ENCODE peak calls at places on chromosomes 2 and 18, in seven cellular contexts. E is H1, S is endothelial cell of umbilical vein, F is GM23338, G is MM.1S, A is astrocyte, R is mammary epithelial cell. D is an unnamed sample.

GRCh38 chr18:48828713-48829442 is 121.9 kb downstream of the SMAD7 start:
- DNase-seq in E (peak), S (no peak), F (no peak), G (no peak), A (no peak), R (no peak), D (no peak)

GRCh38 chr2:187139469-187139868 is 290.5 kb upstream of the ZSWIM2 start:
- DNase-seq in E (no peak), S (no peak), F (no peak), G (no peak), A (no peak), R (no peak), D (no peak)

GRCh38 chr2:196544906-196545433 is 94.5 kb upstream of the CCDC150 start:
- DNase-seq in E (no peak), S (no peak), F (no peak), G (no peak), A (no peak), R (no peak), D (no peak)

GRCh38 chr2:102975996-102976636 is 214.3 kb downstream of the TMEM182 start:
- DNase-seq in E (peak), S (no peak), F (peak), G (peak), A (peak), R (peak), D (peak)

GRCh38 chr2:54081574-54081973 is 33.8 kb upstream of the ACYP2 start:
- DNase-seq in E (no peak), S (no peak), F (no peak), G (peak), A (peak), R (peak), D (peak)

GRCh38 chr2:88698498-88699233 is 7.2 kb downstream of the RPIA start:
- DNase-seq in E (no peak), S (no peak), F (peak), G (no peak), A (no peak), R (no peak), D (no peak)

GRCh38 chr2:190451561-190452176 is 43.5 kb downstream of the MFSD6 start:
- DNase-seq in E (no peak), S (no peak), F (no peak), G (no peak), A (peak), R (no peak), D (no peak)

GRCh38 chr2:159091981-159092380 is 123.5 kb downstream of the TANC1 start:
- DNase-seq in E (no peak), S (peak), F (no peak), G (peak), A (no peak), R (no peak), D (no peak)

GRCh38 chr2:239380831-239381708 is 19.8 kb downstream of the HDAC4 start:
- DNase-seq in E (no peak), S (peak), F (no peak), G (no peak), A (no peak), R (no peak), D (no peak)

GRCh38 chr18:58867281-58867961 is 2.7 kb downstream of the ZNF532 start:
- DNase-seq in E (peak), S (no peak), F (peak), G (no peak), A (peak), R (peak), D (peak)

GRCh38 chr2:109353806-109354745 is 225.1 kb downstream of the SH3RF3 start:
- DNase-seq in E (peak), S (no peak), F (no peak), G (no peak), A (no peak), R (no peak), D (no peak)

GRCh38 chr2:1990724-1991123 is 246.4 kb upstream of the PXDN start:
- DNase-seq in E (no peak), S (no peak), F (no peak), G (no peak), A (peak), R (no peak), D (no peak)

GRCh38 chr2:73907840-73908452 is 15.1 kb downstream of the ACTG2 start:
- DNase-seq in E (peak), S (no peak), F (peak), G (peak), A (peak), R (peak), D (no peak)

GRCh38 chr2:176085861-176086771 is 2.4 kb upstream of the EVX2 start:
- DNase-seq in E (peak), S (peak), F (peak), G (no peak), A (no peak), R (no peak), D (no peak)

GRCh38 chr2:235855011-235855410 is 313.2 kb downstream of the GBX2 start:
- DNase-seq in E (no peak), S (no peak), F (no peak), G (no peak), A (no peak), R (no peak), D (no peak)

GRCh38 chr18:13258792-13259385 is 40.3 kb downstream of the LDLRAD4 start:
- DNase-seq in E (no peak), S (no peak), F (no peak), G (no peak), A (no peak), R (no peak), D (no peak)

GRCh38 chr2:205680067-205680466 is 2.2 kb upstream of the NRP2 start:
- DNase-seq in E (peak), S (peak), F (peak), G (peak), A (peak), R (peak), D (no peak)

GRCh38 chr2:74227646-74228045 is 29.2 kb downstream of the MTHFD2 start:
- DNase-seq in E (no peak), S (no peak), F (peak), G (no peak), A (no peak), R (no peak), D (no peak)

GRCh38 chr2:180456811-180457210 is 449.7 kb upstream of the CWC22 start:
- DNase-seq in E (no peak), S (no peak), F (no peak), G (no peak), A (no peak), R (no peak), D (no peak)

DNA sequence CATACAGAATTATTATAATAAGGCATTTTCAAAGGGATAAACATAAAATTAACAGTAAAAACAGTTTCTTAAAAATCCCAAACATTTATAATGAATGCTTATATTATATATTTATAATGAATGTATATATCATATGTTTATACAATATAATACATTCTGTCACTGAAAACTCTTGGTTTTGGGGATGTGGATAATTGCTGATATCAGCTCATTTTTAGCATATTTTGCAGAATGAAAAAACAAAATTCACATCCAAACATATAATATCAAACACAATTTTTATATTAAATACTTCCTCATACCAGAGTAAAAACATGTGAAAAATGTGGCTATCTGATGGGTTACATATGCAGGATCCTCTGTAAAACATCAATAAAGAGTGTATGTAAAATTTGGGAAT is 202.7 kb upstream of the KLHL14 start:
- DNase-seq in E (no peak), S (no peak), F (no peak), G (no peak), A (no peak), R (no peak), D (no peak)
- TF ChIP-seq CTCF in E (no peak), S (no peak), F (no peak), G (no peak), A (no peak), R (no peak), D (no peak)

GRCh38 chr2:216694826-216695217 is 527 bp downstream of the IGFBP5 start:
- DNase-seq in E (no peak), S (no peak), F (peak), G (no peak), A (no peak), R (no peak), D (no peak)

GRCh38 chr2:216693414-216694100 is 1.8 kb downstream of the IGFBP5 start:
- DNase-seq in E (no peak), S (no peak), F (peak), G (no peak), A (no peak), R (no peak), D (no peak)

GRCh38 chr2:216695401-216695821 is at the start of gene IGFBP5:
- DNase-seq in E (peak), S (peak), F (peak), G (no peak), A (peak), R (no peak), D (no peak)

GRCh38 chr2:216692636-216693413 is 2.5 kb downstream of the IGFBP5 start:
- DNase-seq in E (peak), S (peak), F (peak), G (peak), A (peak), R (peak), D (no peak)

DNA sequence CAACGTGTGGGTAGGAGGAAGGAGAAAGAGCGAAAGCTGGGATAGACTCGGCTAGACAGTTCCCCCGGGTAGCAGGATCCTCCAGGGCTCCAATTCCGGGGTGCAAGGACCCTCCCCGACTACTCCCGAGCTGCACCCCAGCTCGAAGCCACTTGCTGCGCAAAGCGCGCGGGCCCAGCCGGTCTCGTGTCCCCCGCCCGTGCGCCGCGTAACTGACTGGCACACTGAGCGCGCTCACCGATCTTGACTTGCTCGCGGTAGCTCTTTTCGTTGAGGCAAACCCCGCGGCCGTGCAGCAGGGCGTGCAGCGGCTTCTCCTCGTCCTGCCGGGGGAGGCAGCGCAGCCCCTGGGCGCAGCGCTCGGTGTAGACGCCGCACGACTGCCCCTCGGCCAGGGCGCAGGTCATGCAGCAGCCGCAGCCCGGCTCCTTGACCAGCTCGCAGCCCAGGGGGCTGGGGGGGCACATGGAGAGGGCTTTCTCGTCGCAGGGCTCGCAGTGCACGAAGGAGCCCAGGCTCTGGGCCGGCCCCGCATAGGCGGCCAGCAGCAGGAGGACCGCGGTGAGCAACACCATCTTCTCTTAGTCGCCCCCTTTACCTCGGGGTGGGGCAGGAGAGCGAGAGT is 1.0 kb downstream of the IGFBP5 start:
- DNase-seq in E (peak), S (peak), F (peak), G (peak), A (peak), R (peak), D (no peak)
- TF ChIP-seq EZH2 in E (no peak), S (peak), F (no peak), G (no peak), A (no peak), R (peak), D (no peak)

DNA sequence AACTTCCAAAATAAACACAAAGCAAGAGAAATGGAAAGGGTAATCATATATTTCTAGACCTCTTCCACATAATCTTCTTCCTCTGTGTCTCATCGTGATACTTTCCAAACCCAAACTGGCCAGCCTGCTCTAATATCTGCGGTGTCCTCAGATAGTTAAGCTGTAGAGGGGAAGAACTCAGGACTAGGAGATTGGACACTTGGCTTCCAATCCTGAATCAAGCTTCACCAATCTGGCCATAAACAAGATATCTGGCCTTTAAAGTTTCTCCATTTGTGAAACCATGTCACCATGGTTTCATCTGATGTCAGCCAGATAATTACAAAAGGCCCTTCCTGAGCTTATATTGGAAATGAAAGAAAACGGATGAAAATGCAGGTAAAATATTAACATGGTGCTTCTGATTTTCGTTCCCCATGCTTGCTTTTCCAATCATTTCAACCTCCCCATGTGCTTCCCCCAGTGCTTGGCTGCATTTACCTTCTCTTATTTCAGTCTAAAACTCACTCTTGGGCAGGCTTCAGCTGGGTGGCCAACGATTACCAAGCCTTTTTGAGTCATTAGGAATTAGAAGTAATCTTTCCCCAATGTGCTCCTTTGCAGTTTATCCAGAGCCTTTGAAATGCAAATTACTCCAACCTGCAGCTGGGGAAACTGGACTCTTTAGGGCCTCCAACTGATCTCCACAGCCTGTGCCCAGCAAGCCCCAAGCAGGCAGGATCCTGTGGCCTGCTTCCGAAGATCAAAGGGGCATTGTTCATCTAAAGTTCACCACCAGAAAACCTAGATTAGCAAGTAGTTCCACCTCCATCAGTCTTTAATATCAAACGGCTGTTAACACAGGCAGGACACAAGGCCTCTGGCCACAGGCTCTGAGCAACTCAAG is 44.5 kb upstream of the MYCN start:
- DNase-seq in E (no peak), S (no peak), F (no peak), G (no peak), A (no peak), R (no peak), D (no peak)
- H3K4me2 ChIP-seq in E (no peak), S (no peak), F (peak), G (no peak), A (no peak), R (no peak), D (no peak)

DNA sequence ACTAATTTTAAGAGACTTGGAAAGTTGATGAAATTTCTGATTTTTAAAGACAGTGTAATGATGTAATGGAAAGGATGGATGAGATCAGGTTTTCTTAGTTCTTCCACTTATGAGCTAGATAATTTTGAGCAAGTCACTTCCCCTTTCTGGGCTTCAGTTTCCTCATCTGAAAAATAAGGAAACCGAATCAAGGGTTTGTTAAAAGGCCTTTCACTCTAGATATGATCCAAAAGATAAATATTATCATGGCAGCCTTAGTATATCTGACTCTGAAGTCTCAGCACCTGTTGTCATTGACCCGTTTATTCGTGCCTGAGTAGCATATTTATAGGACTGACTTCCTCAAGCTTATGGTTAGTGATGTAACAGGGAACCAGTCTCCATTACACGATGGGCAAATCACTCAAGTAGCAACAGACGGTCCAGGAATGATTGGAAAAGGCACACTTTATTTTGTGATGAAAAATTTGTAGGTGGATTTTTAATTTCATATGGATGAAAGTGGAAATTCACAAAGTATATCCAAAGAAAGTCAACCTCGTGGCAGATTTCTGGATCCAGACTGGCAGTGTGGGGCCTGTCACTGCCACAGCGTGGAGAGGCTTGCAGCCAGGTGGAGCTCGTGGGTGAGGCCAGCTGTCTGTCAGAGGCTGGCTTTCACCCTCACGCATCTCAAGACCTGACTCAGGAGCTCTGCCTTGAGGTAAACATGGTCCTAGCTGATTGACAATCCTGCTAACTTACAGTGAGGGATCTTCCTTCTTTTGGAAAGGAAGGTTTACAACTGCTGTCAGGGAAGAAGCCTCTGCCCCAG is 137.9 kb upstream of the CXCR4 start:
- DNase-seq in E (no peak), S (no peak), F (no peak), G (no peak), A (no peak), R (no peak), D (no peak)
- TF ChIP-seq CTCF in E (no peak), S (no peak), F (no peak), G (no peak), A (no peak), R (no peak), D (no peak)

GRCh38 chr2:232635820-232636219 is 2.4 kb downstream of the EFHD1 start:
- DNase-seq in E (no peak), S (no peak), F (no peak), G (no peak), A (no peak), R (no peak), D (no peak)

GRCh38 chr2:232632229-232632903 is 1.0 kb upstream of the EFHD1 start:
- DNase-seq in E (no peak), S (no peak), F (no peak), G (no peak), A (no peak), R (no peak), D (no peak)

GRCh38 chr2:232634319-232635150 is 1.1 kb downstream of the EFHD1 start:
- DNase-seq in E (peak), S (no peak), F (peak), G (no peak), A (no peak), R (no peak), D (no peak)

GRCh38 chr2:232633413-232634318 is at the start of gene EFHD1:
- DNase-seq in E (peak), S (peak), F (peak), G (peak), A (peak), R (peak), D (peak)

DNA sequence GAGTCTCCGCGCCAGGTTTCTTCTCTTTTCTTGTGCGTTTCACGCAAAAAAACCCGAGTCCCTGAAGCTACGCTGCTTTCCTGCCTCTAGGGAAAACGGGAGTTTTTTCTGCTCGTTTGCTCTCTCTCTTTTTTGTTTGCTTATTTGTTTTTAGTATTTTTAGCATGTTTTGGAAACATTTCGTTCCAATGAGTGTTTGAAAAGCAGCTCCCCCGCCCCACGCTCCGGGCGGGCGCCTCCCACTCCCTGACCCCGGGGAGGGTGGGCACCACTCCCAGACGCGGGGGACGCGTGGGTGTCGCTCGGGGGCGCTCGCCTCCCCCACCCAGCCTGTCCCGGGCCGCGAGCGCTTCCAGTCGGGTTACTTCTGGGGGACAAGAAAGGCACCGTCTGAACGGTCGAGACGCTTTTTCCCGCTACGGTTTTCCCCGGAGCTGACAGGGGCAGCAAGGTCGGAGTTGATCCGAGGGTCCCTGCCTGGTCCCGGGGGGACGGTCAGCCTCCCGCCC is 446 bp upstream of the EFHD1 start:
- DNase-seq in E (no peak), S (no peak), F (peak), G (no peak), A (no peak), R (no peak), D (no peak)
- TF ChIP-seq EZH2 in E (peak), S (no peak), F (peak), G (no peak), A (no peak), R (no peak), D (peak)

GRCh38 chr2:28638102-28638501 is 113.5 kb upstream of the PPP1CB start:
- DNase-seq in E (no peak), S (no peak), F (no peak), G (no peak), A (no peak), R (no peak), D (no peak)

GRCh38 chr2:28636491-28636890 is 115.1 kb upstream of the PPP1CB start:
- DNase-seq in E (no peak), S (no peak), F (no peak), G (no peak), A (no peak), R (no peak), D (no peak)

GRCh38 chr2:28639836-28640235 is 111.8 kb upstream of the PPP1CB start:
- DNase-seq in E (no peak), S (no peak), F (no peak), G (peak), A (no peak), R (peak), D (no peak)

GRCh38 chr2:28639092-28639691 is 112.4 kb upstream of the PPP1CB start:
- DNase-seq in E (no peak), S (no peak), F (no peak), G (no peak), A (no peak), R (no peak), D (no peak)

GRCh38 chr2:28637648-28638047 is 114.0 kb upstream of the PPP1CB start:
- DNase-seq in E (no peak), S (no peak), F (no peak), G (no peak), A (no peak), R (no peak), D (no peak)
- H3K4me2 ChIP-seq in E (no peak), S (no peak), F (no peak), G (no peak), A (no peak), R (no peak), D (no peak)

GRCh38 chr2:218618102-218618860 is 10.6 kb downstream of the PLCD4 start:
- DNase-seq in E (no peak), S (no peak), F (peak), G (no peak), A (no peak), R (no peak), D (no peak)
- TF ChIP-seq CTCF in E (peak), S (no peak), F (no peak), G (peak), A (no peak), R (peak), D (no peak)